ENCODE peak calls at places on chromosomes 5 and 9, in four cellular contexts. One of them, this sample, is unnamed.

GRCh38 chr9:87556039-87556438 is 58.4 kb downstream of the DAPK1 start:
- DNase-seq in type B pancreatic cell: no peak
- DNase-seq in HTR-8/SVneo: no peak
- DNase-seq in OCI-LY7: peak
- DNase-seq in this sample: no peak

GRCh38 chr9:34927061-34927460 is 31.0 kb upstream of the PHF24 start:
- DNase-seq in type B pancreatic cell: no peak
- DNase-seq in HTR-8/SVneo: no peak
- DNase-seq in OCI-LY7: no peak
- DNase-seq in this sample: no peak

GRCh38 chr5:38373733-38374132 is 115.4 kb downstream of the EGFLAM start:
- DNase-seq in type B pancreatic cell: no peak
- DNase-seq in HTR-8/SVneo: no peak
- DNase-seq in OCI-LY7: no peak
- DNase-seq in this sample: no peak

GRCh38 chr5:153749941-153750340 is 259.5 kb downstream of the GRIA1 start:
- DNase-seq in type B pancreatic cell: no peak
- DNase-seq in HTR-8/SVneo: peak
- DNase-seq in OCI-LY7: no peak
- DNase-seq in this sample: no peak

GRCh38 chr9:23740531-23740930 is 85.5 kb downstream of the ELAVL2 start:
- DNase-seq in type B pancreatic cell: no peak
- DNase-seq in HTR-8/SVneo: no peak
- DNase-seq in OCI-LY7: peak
- DNase-seq in this sample: no peak

GRCh38 chr5:83472508-83473343 is 1.2 kb downstream of the VCAN start:
- DNase-seq in type B pancreatic cell: peak
- DNase-seq in HTR-8/SVneo: peak
- DNase-seq in OCI-LY7: no peak
- DNase-seq in this sample: no peak

GRCh38 chr9:68851657-68852056 is 146.6 kb downstream of the PIP5K1B start:
- DNase-seq in type B pancreatic cell: no peak
- DNase-seq in HTR-8/SVneo: no peak
- DNase-seq in OCI-LY7: no peak
- DNase-seq in this sample: no peak

GRCh38 chr5:69331528-69332445 is 814 bp downstream of the CCDC125 start:
- DNase-seq in type B pancreatic cell: no peak
- DNase-seq in HTR-8/SVneo: no peak
- DNase-seq in OCI-LY7: peak
- DNase-seq in this sample: peak

GRCh38 chr9:136482046-136482792 is 621 bp downstream of the SEC16A start:
- DNase-seq in type B pancreatic cell: no peak
- DNase-seq in HTR-8/SVneo: no peak
- DNase-seq in OCI-LY7: peak
- DNase-seq in this sample: peak

GRCh38 chr5:67350600-67351315 is 154.2 kb upstream of the CD180 start:
- DNase-seq in type B pancreatic cell: no peak
- DNase-seq in HTR-8/SVneo: no peak
- DNase-seq in OCI-LY7: no peak
- DNase-seq in this sample: peak

GRCh38 chr9:83220737-83221136 is 157.8 kb upstream of the RASEF start:
- DNase-seq in type B pancreatic cell: no peak
- DNase-seq in HTR-8/SVneo: no peak
- DNase-seq in OCI-LY7: no peak
- DNase-seq in this sample: no peak

GRCh38 chr9:129121483-129121882 is 10.3 kb downstream of the PTPA start:
- DNase-seq in type B pancreatic cell: no peak
- DNase-seq in HTR-8/SVneo: no peak
- DNase-seq in OCI-LY7: no peak
- DNase-seq in this sample: no peak

GRCh38 chr5:93598997-93599371 is 16.0 kb downstream of the NR2F1 start:
- DNase-seq in type B pancreatic cell: no peak
- DNase-seq in HTR-8/SVneo: no peak
- DNase-seq in OCI-LY7: no peak
- DNase-seq in this sample: no peak

GRCh38 chr9:88387035-88387732 is 1.1 kb upstream of the SPIN1 start:
- DNase-seq in type B pancreatic cell: no peak
- DNase-seq in HTR-8/SVneo: no peak
- DNase-seq in OCI-LY7: no peak
- DNase-seq in this sample: peak

This sample was measured in KBM-7.